ENCODE peak calls at places on chromosomes 2 and 18, in five cellular contexts. One of them, this sample, is unnamed.

GRCh38 chr2:61291851-61292575 is 130.0 kb downstream of the C2orf74 start:
- DNase-seq in stimulated activated CD8-positive, alpha-beta memory T cell treated with anti-CD3 and anti-CD28 coated beads, Interleukin-4, amount 100 ng/mL, for 1 hour: no peak
- DNase-seq in spleen: no peak
- DNase-seq in HuH-7: no peak
- DNase-seq in NCI-H774: no peak
- DNase-seq in this sample: no peak

GRCh38 chr2:62038980-62039771 is 133.7 kb downstream of the COMMD1 start:
- DNase-seq in HuH-7: no peak
- DNase-seq in spleen: no peak
- DNase-seq in NCI-H774: no peak
- DNase-seq in stimulated activated CD8-positive, alpha-beta memory T cell treated with anti-CD3 and anti-CD28 coated beads, Interleukin-4, amount 100 ng/mL, for 1 hour: no peak
- DNase-seq in this sample: no peak

GRCh38 chr2:233331536-233331935 is 22.8 kb upstream of the DGKD start:
- DNase-seq in stimulated activated CD8-positive, alpha-beta memory T cell treated with anti-CD3 and anti-CD28 coated beads, Interleukin-4, amount 100 ng/mL, for 1 hour: peak
- DNase-seq in HuH-7: no peak
- DNase-seq in NCI-H774: no peak
- DNase-seq in spleen: peak
- DNase-seq in this sample: no peak

GRCh38 chr2:236168110-236169067 is at the start of gene GBX2:
- DNase-seq in spleen: peak
- DNase-seq in HuH-7: peak
- DNase-seq in stimulated activated CD8-positive, alpha-beta memory T cell treated with anti-CD3 and anti-CD28 coated beads, Interleukin-4, amount 100 ng/mL, for 1 hour: no peak
- DNase-seq in NCI-H774: peak
- DNase-seq in this sample: peak

GRCh38 chr2:105431367-105432088 is 32.7 kb upstream of the FHL2 start:
- DNase-seq in stimulated activated CD8-positive, alpha-beta memory T cell treated with anti-CD3 and anti-CD28 coated beads, Interleukin-4, amount 100 ng/mL, for 1 hour: no peak
- DNase-seq in spleen: no peak
- DNase-seq in HuH-7: no peak
- DNase-seq in NCI-H774: peak
- DNase-seq in this sample: no peak

GRCh38 chr2:224884188-224884587 is 158.1 kb downstream of the DOCK10 start:
- DNase-seq in stimulated activated CD8-positive, alpha-beta memory T cell treated with anti-CD3 and anti-CD28 coated beads, Interleukin-4, amount 100 ng/mL, for 1 hour: no peak
- DNase-seq in spleen: no peak
- DNase-seq in NCI-H774: no peak
- DNase-seq in HuH-7: no peak
- DNase-seq in this sample: no peak

GRCh38 chr18:46039967-46040746 is 31.9 kb downstream of the PSTPIP2 start:
- DNase-seq in NCI-H774: no peak
- DNase-seq in spleen: no peak
- DNase-seq in stimulated activated CD8-positive, alpha-beta memory T cell treated with anti-CD3 and anti-CD28 coated beads, Interleukin-4, amount 100 ng/mL, for 1 hour: no peak
- DNase-seq in HuH-7: no peak
- DNase-seq in this sample: peak

GRCh38 chr2:118310016-118310877 is 222.0 kb downstream of the INSIG2 start:
- DNase-seq in spleen: no peak
- DNase-seq in NCI-H774: peak
- DNase-seq in stimulated activated CD8-positive, alpha-beta memory T cell treated with anti-CD3 and anti-CD28 coated beads, Interleukin-4, amount 100 ng/mL, for 1 hour: no peak
- DNase-seq in HuH-7: no peak
- DNase-seq in this sample: peak

GRCh38 chr2:203532957-203533695 is 2.0 kb downstream of the RAPH1 start:
- DNase-seq in spleen: no peak
- DNase-seq in HuH-7: peak
- DNase-seq in NCI-H774: no peak
- DNase-seq in stimulated activated CD8-positive, alpha-beta memory T cell treated with anti-CD3 and anti-CD28 coated beads, Interleukin-4, amount 100 ng/mL, for 1 hour: no peak
- DNase-seq in this sample: peak

GRCh38 chr18:35592298-35592697 is 10.8 kb downstream of the GALNT1 start:
- DNase-seq in spleen: no peak
- DNase-seq in stimulated activated CD8-positive, alpha-beta memory T cell treated with anti-CD3 and anti-CD28 coated beads, Interleukin-4, amount 100 ng/mL, for 1 hour: no peak
- DNase-seq in NCI-H774: no peak
- DNase-seq in HuH-7: no peak
- DNase-seq in this sample: no peak

GRCh38 chr2:16142383-16143361 is 202.3 kb downstream of the MYCN start:
- DNase-seq in spleen: no peak
- DNase-seq in HuH-7: no peak
- DNase-seq in stimulated activated CD8-positive, alpha-beta memory T cell treated with anti-CD3 and anti-CD28 coated beads, Interleukin-4, amount 100 ng/mL, for 1 hour: no peak
- DNase-seq in NCI-H774: no peak
- DNase-seq in this sample: peak

GRCh38 chr2:64186698-64187605 is 42.7 kb upstream of the PELI1 start:
- DNase-seq in NCI-H774: no peak
- DNase-seq in HuH-7: no peak
- DNase-seq in spleen: no peak
- DNase-seq in stimulated activated CD8-positive, alpha-beta memory T cell treated with anti-CD3 and anti-CD28 coated beads, Interleukin-4, amount 100 ng/mL, for 1 hour: no peak
- DNase-seq in this sample: no peak

GRCh38 chr18:51257150-51257549 is 59.7 kb upstream of the MEX3C start:
- DNase-seq in spleen: no peak
- DNase-seq in HuH-7: no peak
- DNase-seq in NCI-H774: no peak
- DNase-seq in stimulated activated CD8-positive, alpha-beta memory T cell treated with anti-CD3 and anti-CD28 coated beads, Interleukin-4, amount 100 ng/mL, for 1 hour: no peak
- DNase-seq in this sample: no peak

GRCh38 chr2:239594772-239595608 is 194.2 kb upstream of the HDAC4 start:
- DNase-seq in NCI-H774: no peak
- DNase-seq in spleen: peak
- DNase-seq in stimulated activated CD8-positive, alpha-beta memory T cell treated with anti-CD3 and anti-CD28 coated beads, Interleukin-4, amount 100 ng/mL, for 1 hour: no peak
- DNase-seq in HuH-7: no peak
- DNase-seq in this sample: no peak

GRCh38 chr18:59085797-59086196 is 53.9 kb upstream of the SEC11C start:
- DNase-seq in NCI-H774: no peak
- DNase-seq in stimulated activated CD8-positive, alpha-beta memory T cell treated with anti-CD3 and anti-CD28 coated beads, Interleukin-4, amount 100 ng/mL, for 1 hour: no peak
- DNase-seq in HuH-7: no peak
- DNase-seq in spleen: no peak
- DNase-seq in this sample: no peak

GRCh38 chr2:33719067-33719466 is 120.0 kb upstream of the FAM98A start:
- DNase-seq in NCI-H774: no peak
- DNase-seq in spleen: no peak
- DNase-seq in stimulated activated CD8-positive, alpha-beta memory T cell treated with anti-CD3 and anti-CD28 coated beads, Interleukin-4, amount 100 ng/mL, for 1 hour: no peak
- DNase-seq in HuH-7: no peak
- DNase-seq in this sample: no peak

GRCh38 chr2:80361904-80362303 is 57.4 kb upstream of the LRRTM1 start:
- DNase-seq in spleen: no peak
- DNase-seq in NCI-H774: no peak
- DNase-seq in stimulated activated CD8-positive, alpha-beta memory T cell treated with anti-CD3 and anti-CD28 coated beads, Interleukin-4, amount 100 ng/mL, for 1 hour: no peak
- DNase-seq in HuH-7: no peak
- DNase-seq in this sample: no peak

GRCh38 chr2:120391905-120392665 is 46.1 kb downstream of the INHBB start:
- DNase-seq in NCI-H774: no peak
- DNase-seq in spleen: peak
- DNase-seq in stimulated activated CD8-positive, alpha-beta memory T cell treated with anti-CD3 and anti-CD28 coated beads, Interleukin-4, amount 100 ng/mL, for 1 hour: no peak
- DNase-seq in HuH-7: no peak
- DNase-seq in this sample: no peak

GRCh38 chr2:217951091-217951490 is 51.7 kb downstream of the TNS1 start:
- DNase-seq in stimulated activated CD8-positive, alpha-beta memory T cell treated with anti-CD3 and anti-CD28 coated beads, Interleukin-4, amount 100 ng/mL, for 1 hour: no peak
- DNase-seq in HuH-7: no peak
- DNase-seq in NCI-H774: no peak
- DNase-seq in spleen: no peak
- DNase-seq in this sample: no peak

GRCh38 chr2:3958969-3959368 is 255.6 kb downstream of the DCDC2C start:
- DNase-seq in stimulated activated CD8-positive, alpha-beta memory T cell treated with anti-CD3 and anti-CD28 coated beads, Interleukin-4, amount 100 ng/mL, for 1 hour: no peak
- DNase-seq in spleen: no peak
- DNase-seq in HuH-7: no peak
- DNase-seq in NCI-H774: no peak
- DNase-seq in this sample: no peak

GRCh38 chr2:234147335-234147861 is 96.9 kb downstream of the SPP2 start:
- DNase-seq in NCI-H774: no peak
- DNase-seq in HuH-7: no peak
- DNase-seq in stimulated activated CD8-positive, alpha-beta memory T cell treated with anti-CD3 and anti-CD28 coated beads, Interleukin-4, amount 100 ng/mL, for 1 hour: no peak
- DNase-seq in spleen: no peak
- DNase-seq in this sample: no peak

GRCh38 chr2:26847663-26848335 is at the start of gene DPYSL5:
- DNase-seq in NCI-H774: peak
- DNase-seq in spleen: no peak
- DNase-seq in stimulated activated CD8-positive, alpha-beta memory T cell treated with anti-CD3 and anti-CD28 coated beads, Interleukin-4, amount 100 ng/mL, for 1 hour: no peak
- DNase-seq in HuH-7: peak
- DNase-seq in this sample: peak

GRCh38 chr2:157611726-157612125 is 16.9 kb downstream of the ACVR1C start:
- DNase-seq in stimulated activated CD8-positive, alpha-beta memory T cell treated with anti-CD3 and anti-CD28 coated beads, Interleukin-4, amount 100 ng/mL, for 1 hour: no peak
- DNase-seq in spleen: no peak
- DNase-seq in NCI-H774: no peak
- DNase-seq in HuH-7: no peak
- DNase-seq in this sample: no peak

GRCh38 chr2:67829470-67829869 is 233.3 kb downstream of the C1D start:
- DNase-seq in stimulated activated CD8-positive, alpha-beta memory T cell treated with anti-CD3 and anti-CD28 coated beads, Interleukin-4, amount 100 ng/mL, for 1 hour: no peak
- DNase-seq in HuH-7: no peak
- DNase-seq in spleen: no peak
- DNase-seq in NCI-H774: no peak
- DNase-seq in this sample: no peak

GRCh38 chr2:211077216-211077764 is 520.9 kb downstream of the CPS1 start:
- DNase-seq in NCI-H774: no peak
- DNase-seq in spleen: no peak
- DNase-seq in HuH-7: no peak
- DNase-seq in stimulated activated CD8-positive, alpha-beta memory T cell treated with anti-CD3 and anti-CD28 coated beads, Interleukin-4, amount 100 ng/mL, for 1 hour: no peak
- DNase-seq in this sample: no peak

GRCh38 chr18:10006261-10006903 is 92.6 kb downstream of the VAPA start:
- DNase-seq in stimulated activated CD8-positive, alpha-beta memory T cell treated with anti-CD3 and anti-CD28 coated beads, Interleukin-4, amount 100 ng/mL, for 1 hour: no peak
- DNase-seq in HuH-7: no peak
- DNase-seq in NCI-H774: peak
- DNase-seq in spleen: no peak
- DNase-seq in this sample: no peak

GRCh38 chr2:31398881-31399280 is 15.7 kb downstream of the XDH start:
- DNase-seq in HuH-7: no peak
- DNase-seq in NCI-H774: no peak
- DNase-seq in spleen: no peak
- DNase-seq in stimulated activated CD8-positive, alpha-beta memory T cell treated with anti-CD3 and anti-CD28 coated beads, Interleukin-4, amount 100 ng/mL, for 1 hour: no peak
- DNase-seq in this sample: no peak

GRCh38 chr2:69581774-69582581 is 61.6 kb downstream of the AAK1 start:
- DNase-seq in spleen: no peak
- DNase-seq in HuH-7: no peak
- DNase-seq in NCI-H774: no peak
- DNase-seq in stimulated activated CD8-positive, alpha-beta memory T cell treated with anti-CD3 and anti-CD28 coated beads, Interleukin-4, amount 100 ng/mL, for 1 hour: no peak
- DNase-seq in this sample: peak

GRCh38 chr2:222919841-222920609 is 59.2 kb downstream of the ACSL3 start:
- DNase-seq in stimulated activated CD8-positive, alpha-beta memory T cell treated with anti-CD3 and anti-CD28 coated beads, Interleukin-4, amount 100 ng/mL, for 1 hour: no peak
- DNase-seq in NCI-H774: no peak
- DNase-seq in spleen: no peak
- DNase-seq in HuH-7: no peak
- DNase-seq in this sample: peak